ENCODE peak calls at places on chromosomes 11 and 22, in eight cellular contexts. T, U, K, P, C, Q, M and E are unnamed samples.

GRCh38 chr11:85680897-85681296 is 5.1 kb downstream of the CCDC89 start:
- DNase-seq in T (no peak), U (no peak), K (no peak), P (no peak), C (no peak), Q (no peak), M (no peak), E (no peak)

GRCh38 chr11:34063061-34063795 is 11.7 kb downstream of the CAPRIN1 start:
- DNase-seq in T (no peak), U (no peak), K (no peak), P (no peak), C (no peak), Q (no peak), M (no peak), E (no peak)

GRCh38 chr11:19102521-19102900 is 14.5 kb upstream of the ZDHHC13 start:
- DNase-seq in T (no peak), U (no peak), K (no peak), P (no peak), C (no peak), Q (no peak), M (no peak), E (no peak)

GRCh38 chr11:27420217-27420616 is 52.4 kb downstream of the LGR4 start:
- DNase-seq in T (no peak), U (no peak), K (no peak), P (peak; percentile 43), C (no peak), Q (no peak), M (no peak), E (no peak)

GRCh38 chr11:116387623-116388022 is 385.2 kb downstream of the BUD13 start:
- DNase-seq in T (no peak), U (no peak), K (no peak), P (no peak), C (no peak), Q (no peak), M (no peak), E (no peak)

GRCh38 chr11:64869571-64870175 is 8.7 kb downstream of the EHD1 start:
- DNase-seq in T (no peak), U (no peak), K (no peak), P (peak; percentile 19), C (no peak), Q (no peak), M (no peak), E (no peak)

GRCh38 chr11:17117262-17117661 is 39.8 kb upstream of the RPS13 start:
- DNase-seq in T (no peak), U (no peak), K (no peak), P (no peak), C (no peak), Q (no peak), M (no peak), E (no peak)

GRCh38 chr22:19223617-19224016 is 45.1 kb upstream of the SLC25A1 start:
- DNase-seq in T (no peak), U (no peak), K (no peak), P (no peak), C (no peak), Q (no peak), M (no peak), E (no peak)

GRCh38 chr11:62708423-62709261 is 1.2 kb downstream of the GNG3 start:
- DNase-seq in T (no peak), U (no peak), K (no peak), P (no peak), C (no peak), Q (peak; percentile 36), M (no peak), E (no peak)

GRCh38 chr22:30829901-30830550 is 135.4 kb downstream of the OSBP2 start:
- DNase-seq in T (no peak), U (peak; percentile 68), K (no peak), P (no peak), C (no peak), Q (peak; percentile 19), M (no peak), E (peak; percentile 86)

GRCh38 chr11:11171854-11172253 is 181.2 kb downstream of the CSNK2A3 start:
- DNase-seq in T (no peak), U (no peak), K (no peak), P (no peak), C (no peak), Q (no peak), M (no peak), E (no peak)

GRCh38 chr22:19846620-19847344 is 7.9 kb downstream of the GNB1L start:
- DNase-seq in T (no peak), U (no peak), K (no peak), P (no peak), C (no peak), Q (no peak), M (no peak), E (no peak)

GRCh38 chr22:36433318-36434231 is 45.8 kb upstream of the MYH9 start:
- DNase-seq in T (no peak), U (no peak), K (peak; percentile 68), P (no peak), C (peak; percentile 75), Q (peak; percentile 88), M (peak; percentile 88), E (no peak)
- H3K4me3 ChIP-seq in T (no peak overlapping the region), U (no peak overlapping the region), K (no peak overlapping the region), P (no peak overlapping the region), C (no peak overlapping the region), Q (no peak overlapping the region), M (no peak overlapping the region), E (no peak overlapping the region)

GRCh38 chr22:38953577-38954413 is 3.6 kb upstream of the APOBEC3A start:
- DNase-seq in T (no peak), U (no peak), K (no peak), P (peak; percentile 18), C (peak; percentile 61), Q (no peak), M (no peak), E (no peak)
- TF ChIP-seq CTCF in T (no peak), U (no peak), K (no peak), P (no peak), C (no peak), Q (no peak), M (no peak), E (no peak)

GRCh38 chr11:76314741-76315090 is 66.2 kb downstream of the THAP12 start:
- DNase-seq in T (no peak), U (no peak), K (peak; percentile 6), P (no peak), C (no peak), Q (no peak), M (no peak), E (no peak)
- H3K27me3 ChIP-seq in T (no peaks in the 10 kb centered on the region), U (peaks cover 20% of the 10 kb centered on the region), K (no peaks in the 10 kb centered on the region), P (peaks cover 68% of the 10 kb centered on the region), C (no peaks in the 10 kb centered on the region), Q (peaks cover 19% of the 10 kb centered on the region), M (no peaks in the 10 kb centered on the region), E (peaks cover 4% of the 10 kb centered on the region)

DNA sequence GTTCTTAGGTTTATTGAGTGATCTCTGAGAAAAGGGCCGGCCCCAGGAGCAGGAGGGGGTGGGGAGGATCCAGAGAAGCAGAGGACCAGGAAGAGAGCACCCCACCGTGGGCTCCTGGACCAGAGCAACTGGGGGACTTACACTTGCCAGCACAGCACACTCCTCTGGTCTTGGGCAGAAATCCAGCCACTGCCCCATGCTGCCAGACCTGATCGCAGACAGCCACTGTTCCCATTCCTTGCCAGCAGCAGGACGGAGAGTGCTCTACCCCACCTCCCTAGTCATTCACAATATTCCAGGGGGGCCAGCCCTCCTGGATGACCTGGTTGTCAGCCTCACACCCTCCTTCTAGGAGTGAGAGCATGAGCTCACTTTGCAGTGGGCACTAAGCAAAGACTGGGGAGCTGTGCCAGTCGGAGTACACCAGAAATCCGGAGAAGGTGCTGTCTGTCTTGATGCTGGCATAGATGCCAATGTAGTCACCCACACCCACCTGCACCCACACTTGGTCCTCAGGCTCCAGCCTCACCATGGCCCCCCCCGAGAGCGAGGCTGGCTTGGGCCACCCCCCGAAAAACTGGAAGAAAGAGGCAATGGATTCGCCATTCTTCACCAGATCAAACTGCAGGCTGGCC is 1.6 kb downstream of the C1QTNF5 start:
- DNase-seq in T (no peak), U (no peak), K (peak; percentile 35), P (no peak), C (no peak), Q (no peak), M (no peak), E (no peak)
- H3K4me3 ChIP-seq in T (peak overlapping the region; percentile 77), U (peak overlapping the region; percentile 64), K (peak overlapping the region; percentile 68), P (no peak overlapping the region), C (peak overlapping the region; percentile 51), Q (peak overlapping the region; percentile 56), M (no peak overlapping the region), E (peak overlapping the region; percentile 61)